ENCODE peak calls at places on chromosomes 12 and 14, in seven cellular contexts. One of them, this sample, is unnamed.

GRCh38 chr14:68466491-68466977 is 326.3 kb downstream of the ZFP36L1 start:
- DNase-seq in omental fat pad: no peak
- DNase-seq in gastrocnemius medialis: no peak
- DNase-seq in astrocyte of the cerebellum: peak; percentile 80
- DNase-seq in neural crest cell: no peak
- DNase-seq in lower leg skin: no peak
- DNase-seq in upper lobe of right lung: no peak
- DNase-seq in this sample: no peak

GRCh38 chr12:72330291-72330690 is 58.1 kb downstream of the TRHDE start:
- DNase-seq in lower leg skin: no peak
- DNase-seq in omental fat pad: no peak
- DNase-seq in upper lobe of right lung: no peak
- DNase-seq in astrocyte of the cerebellum: peak; percentile 18
- DNase-seq in gastrocnemius medialis: no peak
- DNase-seq in neural crest cell: no peak
- DNase-seq in this sample: no peak

GRCh38 chr12:41264281-41264680 is 76.2 kb downstream of the PDZRN4 start:
- DNase-seq in upper lobe of right lung: no peak
- DNase-seq in lower leg skin: no peak
- DNase-seq in neural crest cell: no peak
- DNase-seq in omental fat pad: no peak
- DNase-seq in astrocyte of the cerebellum: no peak
- DNase-seq in gastrocnemius medialis: no peak
- DNase-seq in this sample: no peak

GRCh38 chr12:6026998-6027397 is 81.9 kb upstream of the ANO2 start:
- DNase-seq in lower leg skin: no peak
- DNase-seq in astrocyte of the cerebellum: no peak
- DNase-seq in upper lobe of right lung: peak; percentile 15
- DNase-seq in omental fat pad: no peak
- DNase-seq in neural crest cell: no peak
- DNase-seq in gastrocnemius medialis: no peak
- DNase-seq in this sample: no peak

GRCh38 chr12:90027889-90028570 is 319.4 kb upstream of the ATP2B1 start:
- DNase-seq in lower leg skin: no peak
- DNase-seq in neural crest cell: no peak
- DNase-seq in omental fat pad: no peak
- DNase-seq in astrocyte of the cerebellum: no peak
- DNase-seq in gastrocnemius medialis: no peak
- DNase-seq in upper lobe of right lung: no peak
- DNase-seq in this sample: no peak

GRCh38 chr12:66189476-66189823 is 436 bp downstream of the IRAK3 start:
- DNase-seq in omental fat pad: no peak
- DNase-seq in neural crest cell: no peak
- DNase-seq in astrocyte of the cerebellum: no peak
- DNase-seq in gastrocnemius medialis: no peak
- DNase-seq in upper lobe of right lung: no peak
- DNase-seq in lower leg skin: no peak
- DNase-seq in this sample: no peak

GRCh38 chr14:22796087-22796707 is 19.0 kb downstream of the SLC7A7 start:
- DNase-seq in omental fat pad: no peak
- DNase-seq in upper lobe of right lung: no peak
- DNase-seq in lower leg skin: no peak
- DNase-seq in astrocyte of the cerebellum: no peak
- DNase-seq in gastrocnemius medialis: no peak
- DNase-seq in neural crest cell: no peak
- DNase-seq in this sample: no peak

GRCh38 chr12:64780531-64781373 is 21.5 kb upstream of the GNS start:
- DNase-seq in gastrocnemius medialis: no peak
- DNase-seq in upper lobe of right lung: peak; percentile 91
- DNase-seq in lower leg skin: no peak
- DNase-seq in omental fat pad: no peak
- DNase-seq in astrocyte of the cerebellum: no peak
- DNase-seq in neural crest cell: peak; percentile 18
- DNase-seq in this sample: no peak

GRCh38 chr12:124548854-124549378 is 18.5 kb downstream of the NCOR2 start:
- DNase-seq in lower leg skin: peak; percentile 74
- DNase-seq in gastrocnemius medialis: peak; percentile 76
- DNase-seq in neural crest cell: no peak
- DNase-seq in astrocyte of the cerebellum: no peak
- DNase-seq in omental fat pad: peak; percentile 70
- DNase-seq in upper lobe of right lung: peak; percentile 75
- DNase-seq in this sample: no peak

GRCh38 chr12:15728118-15728598 is 61.0 kb downstream of the EPS8 start:
- DNase-seq in lower leg skin: no peak
- DNase-seq in upper lobe of right lung: no peak
- DNase-seq in neural crest cell: no peak
- DNase-seq in astrocyte of the cerebellum: peak; percentile 46
- DNase-seq in gastrocnemius medialis: no peak
- DNase-seq in omental fat pad: no peak
- DNase-seq in this sample: no peak

GRCh38 chr12:44847888-44848770 is 28.0 kb downstream of the NELL2 start:
- DNase-seq in upper lobe of right lung: no peak
- DNase-seq in lower leg skin: no peak
- DNase-seq in neural crest cell: no peak
- DNase-seq in gastrocnemius medialis: no peak
- DNase-seq in astrocyte of the cerebellum: no peak
- DNase-seq in omental fat pad: no peak
- DNase-seq in this sample: no peak

DNA sequence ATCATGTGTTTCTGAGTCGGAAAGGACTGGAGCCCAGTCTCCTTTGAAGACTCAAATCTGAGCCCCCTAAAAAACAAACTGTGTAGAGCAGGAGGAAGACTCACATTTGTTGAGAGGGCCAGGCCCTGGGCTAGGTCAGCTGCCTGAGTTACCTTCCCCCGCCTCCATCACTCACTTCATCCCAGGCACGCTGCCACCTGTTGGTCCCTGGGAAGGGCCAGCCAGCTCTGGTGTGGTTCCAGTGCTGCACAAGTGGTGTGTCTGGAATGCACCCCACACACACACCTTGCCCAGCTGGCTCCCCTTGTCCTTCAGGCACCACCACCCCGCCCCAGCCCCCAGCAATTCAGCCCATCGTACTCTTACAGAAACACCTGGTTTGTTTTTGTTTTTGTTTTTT is 9.0 kb downstream of the MVK start:
- DNase-seq in upper lobe of right lung: peak; percentile 92
- DNase-seq in omental fat pad: no peak
- DNase-seq in gastrocnemius medialis: no peak
- DNase-seq in astrocyte of the cerebellum: no peak
- DNase-seq in neural crest cell: no peak
- DNase-seq in lower leg skin: no peak
- DNase-seq in this sample: peak; percentile 51
- TF ChIP-seq CTCF in upper lobe of right lung: no peak
- TF ChIP-seq CTCF in omental fat pad: no peak
- TF ChIP-seq CTCF in gastrocnemius medialis: no peak
- TF ChIP-seq CTCF in astrocyte of the cerebellum: no peak
- TF ChIP-seq CTCF in neural crest cell: no peak
- TF ChIP-seq CTCF in lower leg skin: no peak
- TF ChIP-seq CTCF in this sample: no peak

GRCh38 chr14:71208702-71209357 is 301.6 kb downstream of the PCNX1 start:
- DNase-seq in gastrocnemius medialis: no peak
- DNase-seq in lower leg skin: no peak
- DNase-seq in upper lobe of right lung: no peak
- DNase-seq in astrocyte of the cerebellum: no peak
- DNase-seq in omental fat pad: no peak
- DNase-seq in neural crest cell: no peak
- DNase-seq in this sample: no peak
- TF ChIP-seq CTCF in gastrocnemius medialis: no peak
- TF ChIP-seq CTCF in lower leg skin: no peak
- TF ChIP-seq CTCF in upper lobe of right lung: no peak
- TF ChIP-seq CTCF in astrocyte of the cerebellum: no peak
- TF ChIP-seq CTCF in omental fat pad: no peak
- TF ChIP-seq CTCF in neural crest cell: peak; percentile 36
- TF ChIP-seq CTCF in this sample: peak; percentile 43

GRCh38 chr12:26723379-26724308 is 109.3 kb downstream of the ITPR2 start:
- DNase-seq in gastrocnemius medialis: no peak
- DNase-seq in astrocyte of the cerebellum: peak; percentile 70
- DNase-seq in neural crest cell: no peak
- DNase-seq in upper lobe of right lung: no peak
- DNase-seq in omental fat pad: no peak
- DNase-seq in lower leg skin: no peak
- DNase-seq in this sample: no peak

GRCh38 chr12:26725517-26725916 is 107.5 kb downstream of the ITPR2 start:
- DNase-seq in upper lobe of right lung: no peak
- DNase-seq in lower leg skin: no peak
- DNase-seq in gastrocnemius medialis: no peak
- DNase-seq in omental fat pad: no peak
- DNase-seq in astrocyte of the cerebellum: no peak
- DNase-seq in neural crest cell: no peak
- DNase-seq in this sample: no peak

GRCh38 chr12:26721800-26722199 is 111.2 kb downstream of the ITPR2 start:
- DNase-seq in neural crest cell: no peak
- DNase-seq in lower leg skin: no peak
- DNase-seq in omental fat pad: no peak
- DNase-seq in upper lobe of right lung: no peak
- DNase-seq in astrocyte of the cerebellum: no peak
- DNase-seq in gastrocnemius medialis: no peak
- DNase-seq in this sample: no peak

GRCh38 chr12:26726956-26727355 is 106.0 kb downstream of the ITPR2 start:
- DNase-seq in omental fat pad: no peak
- DNase-seq in gastrocnemius medialis: no peak
- DNase-seq in neural crest cell: no peak
- DNase-seq in lower leg skin: no peak
- DNase-seq in astrocyte of the cerebellum: no peak
- DNase-seq in upper lobe of right lung: no peak
- DNase-seq in this sample: no peak

GRCh38 chr12:26724309-26724702 is 108.7 kb downstream of the ITPR2 start:
- DNase-seq in upper lobe of right lung: no peak
- DNase-seq in astrocyte of the cerebellum: no peak
- DNase-seq in lower leg skin: no peak
- DNase-seq in omental fat pad: no peak
- DNase-seq in neural crest cell: no peak
- DNase-seq in gastrocnemius medialis: no peak
- DNase-seq in this sample: no peak
- TF ChIP-seq CTCF in upper lobe of right lung: no peak
- TF ChIP-seq CTCF in astrocyte of the cerebellum: no peak
- TF ChIP-seq CTCF in lower leg skin: no peak
- TF ChIP-seq CTCF in omental fat pad: no peak
- TF ChIP-seq CTCF in neural crest cell: no peak
- TF ChIP-seq CTCF in gastrocnemius medialis: no peak
- TF ChIP-seq CTCF in this sample: no peak

DNA sequence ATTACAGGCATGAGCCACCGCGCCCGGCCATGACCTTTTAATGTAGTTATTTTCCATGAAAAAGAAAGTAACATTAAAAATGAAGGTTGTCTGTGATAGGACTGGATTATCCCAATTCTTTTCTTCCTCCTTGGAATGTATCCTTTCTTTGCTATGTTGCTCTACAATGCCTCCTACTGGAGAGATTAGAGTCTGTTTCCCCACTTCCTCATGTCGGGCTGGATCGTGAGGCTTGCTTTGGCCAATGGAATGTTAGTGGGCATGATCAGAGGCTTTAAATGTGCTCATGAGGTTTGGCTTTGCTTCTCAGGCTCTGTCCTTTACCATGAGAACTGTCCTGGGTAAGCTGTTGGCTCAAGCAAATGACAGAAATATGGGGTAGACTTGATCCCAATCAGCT is 34.7 kb upstream of the SOCS2 start:
- DNase-seq in omental fat pad: no peak
- DNase-seq in astrocyte of the cerebellum: no peak
- DNase-seq in gastrocnemius medialis: no peak
- DNase-seq in lower leg skin: no peak
- DNase-seq in neural crest cell: no peak
- DNase-seq in upper lobe of right lung: no peak
- DNase-seq in this sample: no peak
- TF ChIP-seq CTCF in omental fat pad: no peak
- TF ChIP-seq CTCF in astrocyte of the cerebellum: no peak
- TF ChIP-seq CTCF in gastrocnemius medialis: no peak
- TF ChIP-seq CTCF in lower leg skin: no peak
- TF ChIP-seq CTCF in neural crest cell: no peak
- TF ChIP-seq CTCF in upper lobe of right lung: no peak
- TF ChIP-seq CTCF in this sample: peak; percentile 32